ENCODE peak calls at places on chromosomes 4 and X, in four cellular contexts. N, Z, V and L are unnamed samples. For H3K4me1 and H3K36me3, the result is how much of the 10 kb centered on the place peaks cover.

GRCh38 chr4:73468170-73468569 is 13.4 kb upstream of the AFM start:
- DNase-seq in Z (no peak), N (no peak), V (no peak), L (no peak)

GRCh38 chrX:1906028-1906427 is 291.2 kb downstream of the ASMT start:
- DNase-seq in N (no peak), Z (no peak), V (no peak), L (no peak)

GRCh38 chr4:154528866-154529265 is 21.3 kb downstream of the PLRG1 start:
- DNase-seq in N (no peak), V (no peak), Z (no peak), L (no peak)

GRCh38 chr4:122879001-122879400 is 43.4 kb downstream of the NUDT6 start:
- DNase-seq in N (no peak), Z (no peak), V (no peak), L (no peak)

GRCh38 chr4:152729466-152729865 is 49.7 kb upstream of the TMEM154 start:
- DNase-seq in N (no peak), Z (no peak), V (no peak), L (no peak)

GRCh38 chr4:168604496-168605373 is 107.9 kb downstream of the PALLD start:
- DNase-seq in Z (no peak), V (peak), N (no peak), L (no peak)

GRCh38 chrX:133781174-133781573 is 204.2 kb downstream of the GPC3 start:
- DNase-seq in V (peak), N (no peak), Z (no peak), L (no peak)

GRCh38 chrX:65688403-65688881 is 21.0 kb downstream of the MSN start:
- DNase-seq in N (peak), Z (no peak), V (peak), L (no peak)

GRCh38 chrX:154412468-154412867 is 1.1 kb downstream of the TAFAZZIN start:
- DNase-seq in V (no peak), N (peak), Z (no peak), L (peak)

GRCh38 chr4:46931981-46932380 is 22.9 kb upstream of the COX7B2 start:
- DNase-seq in Z (no peak), V (peak), N (peak), L (no peak)

GRCh38 chr4:57501715-57502114 is 391.5 kb upstream of the IGFBP7 start:
- DNase-seq in V (peak), Z (no peak), N (no peak), L (no peak)

GRCh38 chr4:23060776-23061175 is 368.0 kb downstream of the GBA3 start:
- DNase-seq in N (no peak), V (no peak), Z (no peak), L (no peak)

GRCh38 chr4:77021614-77022089 is 54.1 kb downstream of the CCNI start:
- DNase-seq in Z (no peak), N (no peak), V (peak), L (no peak)

GRCh38 chr4:138242830-138243149 is 641 bp upstream of the SLC7A11 start:
- DNase-seq in V (no peak), N (no peak), Z (no peak), L (no peak)

GRCh38 chrX:70168238-70169188 is 8.8 kb upstream of the DGAT2L6 start:
- DNase-seq in N (peak), Z (no peak), V (peak), L (no peak)

GRCh38 chr4:152503606-152504290 is 32.1 kb downstream of the FBXW7 start:
- DNase-seq in Z (no peak), N (no peak), V (no peak), L (no peak)

GRCh38 chr4:41257257-41257900 is 651 bp downstream of the UCHL1 start:
- DNase-seq in N (peak), V (peak), Z (peak), L (no peak)

GRCh38 chrX:139642241-139642927 is 65.6 kb downstream of the MCF2 start:
- DNase-seq in N (no peak), Z (no peak), V (no peak), L (no peak)

GRCh38 chr4:40515037-40515397 is 114.6 kb downstream of the RBM47 start:
- DNase-seq in N (no peak), Z (no peak), V (no peak), L (no peak)

GRCh38 chr4:98657531-98658286 is 702 bp downstream of the TSPAN5 start:
- DNase-seq in V (peak), Z (peak), N (no peak), L (peak)

GRCh38 chrX:154373340-154374306 is 811 bp downstream of the FLNA start:
- DNase-seq in Z (no peak), V (peak), N (no peak), L (no peak)

GRCh38 chr4:113921089-113921842 is 58.2 kb downstream of the ARSJ start:
- DNase-seq in V (peak), Z (no peak), N (no peak), L (no peak)

GRCh38 chrX:110418220-110418856 is 59.7 kb downstream of the RTL9 start:
- DNase-seq in Z (no peak), V (peak), N (no peak), L (no peak)

GRCh38 chr4:176335421-176335820 is 15.7 kb downstream of the SPCS3 start:
- DNase-seq in V (no peak), N (no peak), Z (no peak), L (no peak)

GRCh38 chr4:152109585-152110509 is 349.0 kb upstream of the GATB start:
- DNase-seq in N (no peak), V (no peak), Z (no peak), L (no peak)

GRCh38 chr4:78899302-78899701 is 39.9 kb downstream of the PAQR3 start:
- DNase-seq in N (no peak), Z (no peak), V (no peak), L (no peak)

GRCh38 chr4:78904143-78904542 is 35.1 kb downstream of the PAQR3 start:
- DNase-seq in Z (no peak), N (no peak), V (no peak), L (no peak)

GRCh38 chr4:78907638-78908037 is 31.6 kb downstream of the PAQR3 start:
- DNase-seq in Z (no peak), N (no peak), V (no peak), L (no peak)

GRCh38 chr4:78901882-78902281 is 37.4 kb downstream of the PAQR3 start:
- DNase-seq in V (no peak), N (no peak), Z (no peak), L (no peak)

DNA sequence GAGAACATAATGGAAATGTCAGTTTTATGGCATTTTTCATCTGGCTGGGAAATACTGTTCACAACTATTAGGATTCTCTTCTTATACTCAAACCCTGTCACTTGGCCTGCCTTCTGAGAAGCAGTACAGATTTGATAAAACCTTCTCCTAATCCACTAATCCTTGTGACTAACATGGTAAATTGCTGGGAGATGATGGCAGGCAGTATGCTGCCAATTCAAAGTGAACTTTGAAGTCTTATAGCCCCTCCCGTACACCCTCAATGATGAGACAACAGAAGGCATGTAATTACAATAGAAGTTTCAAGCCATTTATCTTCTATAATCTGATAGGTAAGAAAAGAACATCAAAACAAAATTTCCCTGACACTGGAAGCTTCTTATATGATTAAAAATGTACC is 36.9 kb downstream of the PAQR3 start:
- DNase-seq in N (no peak), Z (no peak), V (no peak), L (no peak)
- H3K27ac ChIP-seq in N (no peak), Z (no peak), V (no peak), L (no peak)

GRCh38 chr4:6912412-6912811 is 2.8 kb downstream of the TBC1D14 start:
- DNase-seq in Z (no peak), V (no peak), N (peak), L (no peak)
- H3K4me1 ChIP-seq in Z (under half), V (under half), N (under half), L (half or more)

GRCh38 chrX:13764765-13765164 is 30.2 kb downstream of the OFD1 start:
- DNase-seq in V (no peak), Z (no peak), N (no peak), L (no peak)

GRCh38 chrX:13764284-13764683 is 29.7 kb downstream of the OFD1 start:
- DNase-seq in V (no peak), Z (no peak), N (no peak), L (no peak)

GRCh38 chrX:13768939-13769338 is 34.4 kb downstream of the OFD1 start:
- DNase-seq in V (no peak), Z (no peak), N (no peak), L (no peak)

GRCh38 chrX:13774696-13775095 is 40.1 kb downstream of the OFD1 start:
- DNase-seq in Z (no peak), N (no peak), V (no peak), L (no peak)

DNA sequence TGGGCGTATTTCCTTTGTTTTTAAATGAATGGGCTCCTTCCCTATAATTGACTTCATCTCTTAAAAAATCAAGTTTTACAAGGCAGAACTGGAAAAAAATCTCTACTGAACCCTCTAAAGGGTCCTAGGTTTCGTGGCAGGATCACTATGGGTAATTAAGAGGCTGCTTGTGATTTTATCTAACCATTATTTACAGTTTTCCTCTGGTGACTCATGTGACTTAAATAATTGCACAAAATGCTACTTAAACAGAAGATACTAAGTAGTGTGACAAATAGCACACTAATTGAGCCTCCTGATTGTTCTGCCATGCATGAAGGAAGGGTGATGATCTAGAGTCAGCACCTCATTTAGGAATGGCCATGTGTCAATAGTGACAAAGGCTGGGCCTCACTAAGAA is 35.5 kb downstream of the OFD1 start:
- DNase-seq in Z (no peak), V (no peak), N (no peak), L (no peak)
- H3K36me3 ChIP-seq in Z (under half), V (under half), N (half or more), L (under half)

GRCh38 chr4:99853190-99853589 is 36.6 kb downstream of the DAPP1 start:
- DNase-seq in N (no peak), V (no peak), Z (no peak), L (no peak)
- H3K27ac ChIP-seq in N (no peak), V (no peak), Z (no peak), L (no peak)

GRCh38 chr4:48248559-48248953 is 21.1 kb downstream of the TEC start:
- DNase-seq in Z (no peak), N (no peak), V (no peak), L (no peak)
- H3K4me1 ChIP-seq in Z (under half), N (under half), V (under half), L (under half)

DNA sequence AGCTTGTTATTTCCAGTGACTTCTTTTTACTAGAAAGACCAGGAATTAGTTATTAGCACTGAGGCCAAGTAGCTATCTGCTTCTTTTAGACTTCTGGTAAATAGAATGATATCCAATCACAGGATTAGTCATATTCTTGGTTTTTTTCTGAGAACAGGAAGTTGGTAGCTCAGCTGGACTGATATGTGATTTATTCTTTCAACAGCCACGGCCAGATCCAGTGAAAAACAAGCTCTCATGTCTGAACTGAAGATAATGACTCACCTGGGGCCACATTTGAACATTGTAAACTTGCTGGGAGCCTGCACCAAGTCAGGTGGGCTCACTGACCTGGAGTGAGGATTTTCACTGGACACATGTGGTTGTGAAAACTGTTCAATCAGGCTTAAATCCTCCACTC is 48.6 kb downstream of the PDGFRA start:
- DNase-seq in V (peak), Z (no peak), N (no peak), L (no peak)
- H3K36me3 ChIP-seq in V (under half), Z (under half), N (under half), L (under half)

GRCh38 chrX:35826503-35826902 is 28.4 kb downstream of the MAGEB16 start:
- DNase-seq in Z (no peak), V (peak), N (no peak), L (no peak)
- H3K27ac ChIP-seq in Z (no peak), V (no peak), N (no peak), L (no peak)